ENCODE peak calls at places on chromosomes 3 and 15, in five cellular contexts. S is CD4-positive, alpha-beta T cell; G is activated naive CD4-positive, alpha-beta T cell treated with anti-CD3 and anti-CD28 coated beads for 36 hours; P is glutamatergic neuron; W is H54. O is an unnamed sample.

GRCh38 chr3:9179826-9180763 is 69.4 kb downstream of the SRGAP3 start:
- DNase-seq in W (no peak), P (no peak), G (peak), S (no peak), O (no peak)

GRCh38 chr15:80440024-80440423 is 35.8 kb downstream of the ARNT2 start:
- DNase-seq in W (no peak), G (no peak), S (no peak), P (no peak), O (no peak)

GRCh38 chr3:152793969-152794368 is 41.0 kb upstream of the P2RY1 start:
- DNase-seq in P (no peak), G (no peak), S (no peak), W (no peak), O (no peak)

GRCh38 chr15:66066439-66066838 is 187.1 kb downstream of the MEGF11 start:
- DNase-seq in P (no peak), G (no peak), S (no peak), W (no peak), O (no peak)

GRCh38 chr3:133426721-133427120 is 26.9 kb downstream of the BFSP2 start:
- DNase-seq in G (no peak), P (no peak), S (no peak), W (no peak), O (no peak)

GRCh38 chr3:45145681-45146614 is at the start of gene CDCP1:
- DNase-seq in W (no peak), S (no peak), G (peak), P (peak), O (no peak)

GRCh38 chr3:33612641-33613040 is 105.4 kb downstream of the CLASP2 start:
- DNase-seq in G (no peak), W (no peak), P (no peak), S (no peak), O (no peak)

GRCh38 chr3:177591371-177591770 is 394.1 kb upstream of the TBL1XR1 start:
- DNase-seq in S (no peak), W (no peak), P (no peak), G (peak), O (no peak)

GRCh38 chr3:188583476-188584161 is 429.7 kb downstream of the LPP start:
- DNase-seq in S (no peak), P (no peak), W (no peak), G (peak), O (no peak)

GRCh38 chr3:158403013-158403412 is 168.0 kb upstream of the MLF1 start:
- DNase-seq in P (no peak), S (no peak), G (no peak), W (no peak), O (no peak)

GRCh38 chr3:8532251-8532831 is 30.7 kb downstream of the LMCD1 start:
- DNase-seq in S (no peak), G (no peak), W (peak), P (no peak), O (no peak)

GRCh38 chr15:80880086-80880485 is 100.9 kb downstream of the CEMIP start:
- DNase-seq in G (no peak), P (no peak), W (no peak), S (no peak), O (no peak)

GRCh38 chr3:155131104-155131503 is 51.0 kb downstream of the MME start:
- DNase-seq in S (no peak), G (no peak), W (no peak), P (no peak), O (no peak)

GRCh38 chr3:177150970-177151627 is 46.2 kb downstream of the TBL1XR1 start:
- DNase-seq in S (no peak), W (peak), G (peak), P (no peak), O (no peak)

GRCh38 chr15:68375191-68375631 is 56.8 kb downstream of the ITGA11 start:
- DNase-seq in W (no peak), S (no peak), P (no peak), G (no peak), O (no peak)

GRCh38 chr3:51799879-51800757 is 21.1 kb upstream of the IQCF6 start:
- DNase-seq in S (no peak), P (no peak), G (peak), W (peak), O (no peak)

GRCh38 chr15:36550650-36551049 is 28.8 kb upstream of the CDIN1 start:
- DNase-seq in G (no peak), S (no peak), W (no peak), P (no peak), O (no peak)

GRCh38 chr3:8742921-8743605 is 9.5 kb downstream of the CAV3 start:
- DNase-seq in G (no peak), W (no peak), S (no peak), P (no peak), O (no peak)

GRCh38 chr3:179149239-179149887 is 1.2 kb downstream of the PIK3CA start:
- DNase-seq in G (peak), W (no peak), S (peak), P (peak), O (peak)

GRCh38 chr3:85567074-85567676 is 608.4 kb downstream of the CADM2 start:
- DNase-seq in G (peak), S (no peak), W (peak), P (peak), O (peak)

GRCh38 chr15:37452498-37452897 is 352.1 kb upstream of the MEIS2 start:
- DNase-seq in S (no peak), W (no peak), P (no peak), G (no peak), O (no peak)

GRCh38 chr3:138348107-138348949 is at the start of gene MRAS:
- DNase-seq in G (peak), W (peak), P (peak), S (peak), O (no peak)

GRCh38 chr3:187947927-187948682 is 202.8 kb upstream of the BCL6 start:
- DNase-seq in S (no peak), W (no peak), G (no peak), P (no peak), O (no peak)

GRCh38 chr15:52427804-52428203 is 100.9 kb downstream of the MYO5A start:
- DNase-seq in G (peak), W (peak), P (no peak), S (no peak), O (no peak)

GRCh38 chr15:64224508-64224907 is 61.7 kb upstream of the PPIB start:
- DNase-seq in W (no peak), S (no peak), P (no peak), G (no peak), O (no peak)

GRCh38 chr3:46656778-46657556 is 36.5 kb downstream of the ALS2CL start:
- DNase-seq in G (no peak), S (no peak), W (no peak), P (no peak), O (no peak)

GRCh38 chr15:82178061-82178460 is 84.5 kb downstream of the EFL1 start:
- DNase-seq in G (no peak), S (no peak), P (no peak), W (no peak), O (no peak)

GRCh38 chr15:67089218-67090193 is 24.1 kb downstream of the SMAD3 start:
- DNase-seq in W (no peak), P (no peak), S (no peak), G (no peak), O (no peak)

GRCh38 chr3:99659032-99659431 is 20.6 kb downstream of the COL8A1 start:
- DNase-seq in G (no peak), S (no peak), W (no peak), P (no peak), O (no peak)

GRCh38 chr3:8113649-8114048 is 388.0 kb upstream of the LMCD1 start:
- DNase-seq in S (no peak), P (no peak), G (no peak), W (no peak), O (no peak)

GRCh38 chr15:37425541-37425940 is 325.2 kb upstream of the MEIS2 start:
- DNase-seq in G (no peak), P (no peak), W (no peak), S (no peak), O (no peak)

GRCh38 chr3:184171562-184171961 is 3.1 kb upstream of the AP2M1 start:
- DNase-seq in W (peak), S (no peak), P (no peak), G (no peak), O (no peak)

GRCh38 chr3:111392911-111393351 is 149.1 kb upstream of the CD96 start:
- DNase-seq in S (peak), W (no peak), G (peak), P (no peak), O (peak)

GRCh38 chr3:100419406-100419805 is 18.1 kb downstream of the LNP1 start:
- DNase-seq in P (no peak), W (no peak), S (no peak), G (no peak), O (no peak)

GRCh38 chr3:146326875-146327543 is 76.1 kb upstream of the PLSCR4 start:
- DNase-seq in G (no peak), S (no peak), W (peak), P (no peak), O (no peak)